ENCODE peak calls at places on chromosome 2, in five cellular contexts. One of them, this sample, is unnamed.

GRCh38 chr2:31398881-31399280 is 15.7 kb downstream of the XDH start:
- DNase-seq in BE2C: no peak
- DNase-seq in gastrocnemius medialis: no peak
- DNase-seq in Calu3: no peak
- DNase-seq in A549: no peak
- DNase-seq in this sample: no peak

GRCh38 chr2:170362895-170363582 is 185.1 kb downstream of the MYO3B start:
- DNase-seq in Calu3: no peak
- DNase-seq in A549: no peak
- DNase-seq in BE2C: no peak
- DNase-seq in gastrocnemius medialis: no peak
- DNase-seq in this sample: no peak

GRCh38 chr2:48715042-48715899 is 40.3 kb downstream of the LHCGR start:
- DNase-seq in BE2C: no peak
- DNase-seq in A549: peak
- DNase-seq in Calu3: peak
- DNase-seq in gastrocnemius medialis: peak
- DNase-seq in this sample: no peak

GRCh38 chr2:39947294-39948015 is 168.4 kb upstream of the THUMPD2 start:
- DNase-seq in gastrocnemius medialis: no peak
- DNase-seq in BE2C: no peak
- DNase-seq in Calu3: no peak
- DNase-seq in A549: no peak
- DNase-seq in this sample: no peak

GRCh38 chr2:147390475-147390874 is 454.4 kb upstream of the ACVR2A start:
- DNase-seq in BE2C: no peak
- DNase-seq in A549: no peak
- DNase-seq in gastrocnemius medialis: no peak
- DNase-seq in Calu3: no peak
- DNase-seq in this sample: no peak

GRCh38 chr2:23037596-23037995 is 347.4 kb upstream of the KLHL29 start:
- DNase-seq in BE2C: peak
- DNase-seq in gastrocnemius medialis: no peak
- DNase-seq in Calu3: no peak
- DNase-seq in A549: no peak
- DNase-seq in this sample: no peak

GRCh38 chr2:229642371-229642770 is 72.0 kb downstream of the DNER start:
- DNase-seq in A549: no peak
- DNase-seq in Calu3: peak
- DNase-seq in BE2C: no peak
- DNase-seq in gastrocnemius medialis: no peak
- DNase-seq in this sample: no peak

GRCh38 chr2:69366-70344 is 23.4 kb upstream of the FAM110C start:
- DNase-seq in A549: peak
- DNase-seq in gastrocnemius medialis: no peak
- DNase-seq in Calu3: peak
- DNase-seq in BE2C: no peak
- DNase-seq in this sample: no peak

GRCh38 chr2:233912799-233913423 is 4.3 kb upstream of the TRPM8 start:
- DNase-seq in A549: peak
- DNase-seq in gastrocnemius medialis: no peak
- DNase-seq in BE2C: no peak
- DNase-seq in Calu3: peak
- DNase-seq in this sample: no peak

GRCh38 chr2:170475878-170476277 is 239.3 kb upstream of the SP5 start:
- DNase-seq in gastrocnemius medialis: no peak
- DNase-seq in BE2C: no peak
- DNase-seq in Calu3: peak
- DNase-seq in A549: no peak
- DNase-seq in this sample: no peak

GRCh38 chr2:239132156-239132709 is 268.6 kb downstream of the HDAC4 start:
- DNase-seq in A549: no peak
- DNase-seq in gastrocnemius medialis: no peak
- DNase-seq in BE2C: no peak
- DNase-seq in Calu3: no peak
- DNase-seq in this sample: no peak

GRCh38 chr2:4745056-4745455 is 947.1 kb upstream of the SOX11 start:
- DNase-seq in gastrocnemius medialis: no peak
- DNase-seq in Calu3: no peak
- DNase-seq in A549: no peak
- DNase-seq in BE2C: no peak
- DNase-seq in this sample: no peak

GRCh38 chr2:201964631-201965206 is 68.9 kb upstream of the FZD7 start:
- DNase-seq in BE2C: no peak
- DNase-seq in Calu3: no peak
- DNase-seq in gastrocnemius medialis: no peak
- DNase-seq in A549: no peak
- DNase-seq in this sample: no peak

GRCh38 chr2:68368657-68369339 is 3.7 kb downstream of the PLEK start:
- DNase-seq in Calu3: no peak
- DNase-seq in A549: peak
- DNase-seq in BE2C: no peak
- DNase-seq in gastrocnemius medialis: no peak
- DNase-seq in this sample: no peak

GRCh38 chr2:241668839-241669238 is 17.8 kb downstream of the DTYMK start:
- DNase-seq in BE2C: no peak
- DNase-seq in Calu3: no peak
- DNase-seq in A549: no peak
- DNase-seq in gastrocnemius medialis: no peak
- DNase-seq in this sample: no peak

GRCh38 chr2:232890896-232891601 is 21.0 kb downstream of the SNORC start:
- DNase-seq in A549: no peak
- DNase-seq in Calu3: peak
- DNase-seq in BE2C: peak
- DNase-seq in gastrocnemius medialis: peak
- DNase-seq in this sample: peak

GRCh38 chr2:98502556-98503335 is 58.1 kb downstream of the INPP4A start:
- DNase-seq in gastrocnemius medialis: no peak
- DNase-seq in A549: no peak
- DNase-seq in BE2C: no peak
- DNase-seq in Calu3: no peak
- DNase-seq in this sample: no peak

GRCh38 chr2:197804049-197804757 is at the start of gene PLCL1:
- DNase-seq in BE2C: peak
- DNase-seq in Calu3: peak
- DNase-seq in gastrocnemius medialis: peak
- DNase-seq in A549: peak
- DNase-seq in this sample: peak

GRCh38 chr2:197803033-197803444 is 1.4 kb upstream of the PLCL1 start:
- DNase-seq in Calu3: peak
- DNase-seq in A549: peak
- DNase-seq in gastrocnemius medialis: no peak
- DNase-seq in BE2C: peak
- DNase-seq in this sample: no peak

GRCh38 chr2:197805598-197806316 is 1.4 kb downstream of the PLCL1 start:
- DNase-seq in A549: no peak
- DNase-seq in gastrocnemius medialis: no peak
- DNase-seq in BE2C: no peak
- DNase-seq in Calu3: no peak
- DNase-seq in this sample: no peak

GRCh38 chr2:197806317-197806633 is 1.9 kb downstream of the PLCL1 start:
- DNase-seq in A549: no peak
- DNase-seq in BE2C: no peak
- DNase-seq in Calu3: no peak
- DNase-seq in gastrocnemius medialis: no peak
- DNase-seq in this sample: no peak

DNA sequence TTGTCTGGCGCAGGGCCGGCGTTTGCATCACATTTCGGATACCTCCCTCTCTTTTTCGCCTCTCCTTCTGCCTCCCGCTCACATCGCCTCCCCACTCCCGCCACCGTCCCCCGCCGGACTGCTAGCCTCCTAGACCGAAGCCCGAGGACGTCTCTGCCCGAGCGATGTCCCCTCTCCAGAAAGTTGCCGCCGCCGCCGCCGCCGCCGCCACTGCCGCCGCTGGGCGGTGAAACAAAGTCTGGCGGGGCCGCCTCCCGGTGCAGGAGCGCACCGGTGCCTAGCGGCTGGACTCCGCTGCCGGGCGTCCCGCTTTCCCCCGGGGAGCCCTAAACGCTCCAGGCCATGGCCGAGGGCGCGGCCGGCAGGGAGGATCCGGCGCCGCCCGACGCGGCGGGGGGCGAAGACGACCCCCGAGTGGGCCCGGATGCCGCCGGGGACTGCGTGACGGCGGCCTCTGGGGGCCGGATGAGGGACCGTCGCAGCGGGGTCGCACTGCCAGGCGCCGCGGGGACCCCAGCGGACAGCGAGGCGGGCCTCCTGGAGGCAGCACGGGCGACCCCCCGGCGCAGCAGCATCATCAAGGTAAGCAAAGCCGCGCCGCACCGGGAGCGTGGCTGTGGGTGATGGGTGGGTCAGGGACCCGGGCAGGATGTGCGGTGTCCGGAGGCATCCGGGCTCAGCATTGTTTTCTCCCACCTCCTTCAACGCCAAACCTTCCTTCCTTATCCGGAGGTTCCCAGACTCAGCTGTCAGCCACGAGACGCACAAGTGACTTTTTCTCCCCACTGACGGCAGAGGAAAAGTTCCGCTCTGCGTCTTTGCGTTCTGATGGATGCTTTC is 585 bp downstream of the PLCL1 start:
- DNase-seq in Calu3: peak
- DNase-seq in gastrocnemius medialis: peak
- DNase-seq in BE2C: peak
- DNase-seq in A549: no peak
- DNase-seq in this sample: peak
- TF ChIP-seq CTCF in Calu3: no peak
- TF ChIP-seq CTCF in gastrocnemius medialis: no peak
- TF ChIP-seq CTCF in BE2C: no peak
- TF ChIP-seq CTCF in A549: no peak
- TF ChIP-seq CTCF in this sample: peak

GRCh38 chr2:217418544-217418943 is 558.7 kb upstream of the TNP1 start:
- DNase-seq in BE2C: no peak
- DNase-seq in Calu3: no peak
- DNase-seq in gastrocnemius medialis: no peak
- DNase-seq in A549: no peak
- DNase-seq in this sample: no peak

GRCh38 chr2:217420868-217421267 is 561.0 kb upstream of the TNP1 start:
- DNase-seq in BE2C: no peak
- DNase-seq in A549: no peak
- DNase-seq in gastrocnemius medialis: no peak
- DNase-seq in Calu3: no peak
- DNase-seq in this sample: no peak

GRCh38 chr2:217418090-217418489 is 558.2 kb upstream of the TNP1 start:
- DNase-seq in Calu3: no peak
- DNase-seq in A549: no peak
- DNase-seq in gastrocnemius medialis: no peak
- DNase-seq in BE2C: no peak
- DNase-seq in this sample: no peak

GRCh38 chr2:217417536-217417935 is 557.7 kb upstream of the TNP1 start:
- DNase-seq in Calu3: no peak
- DNase-seq in A549: no peak
- DNase-seq in gastrocnemius medialis: no peak
- DNase-seq in BE2C: no peak
- DNase-seq in this sample: no peak

DNA sequence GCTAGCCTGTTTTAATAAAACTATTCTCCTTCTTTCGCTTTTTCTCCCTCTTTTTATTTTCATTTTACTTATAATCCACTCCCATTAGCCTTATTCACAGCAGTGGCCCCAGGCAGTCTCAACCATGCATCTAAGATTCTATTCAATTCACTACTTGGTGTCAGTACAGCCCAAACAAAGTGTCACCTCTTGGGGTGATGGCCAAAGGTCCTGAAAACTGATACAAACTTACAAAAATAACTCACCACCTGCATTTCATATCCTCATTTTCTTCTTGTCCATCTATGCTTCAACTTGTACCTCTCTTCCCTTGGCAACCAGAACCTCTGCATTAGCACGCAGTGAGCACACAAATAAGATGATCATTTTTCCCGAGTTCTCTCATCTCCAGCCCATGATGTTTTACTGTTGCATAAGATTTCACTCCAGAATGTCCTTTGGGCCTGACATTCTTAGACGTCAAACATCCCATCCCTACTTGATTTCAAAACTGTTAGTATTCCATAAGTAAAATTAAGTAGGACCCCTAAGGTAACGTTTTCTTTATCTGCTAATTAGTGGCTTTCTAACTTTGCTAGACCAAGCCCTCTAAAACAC is 559.3 kb upstream of the TNP1 start:
- DNase-seq in A549: no peak
- DNase-seq in BE2C: no peak
- DNase-seq in Calu3: no peak
- DNase-seq in gastrocnemius medialis: no peak
- DNase-seq in this sample: no peak
- TF ChIP-seq CTCF in A549: no peak
- TF ChIP-seq CTCF in BE2C: no peak
- TF ChIP-seq CTCF in Calu3: no peak
- TF ChIP-seq CTCF in gastrocnemius medialis: no peak
- TF ChIP-seq CTCF in this sample: no peak

DNA sequence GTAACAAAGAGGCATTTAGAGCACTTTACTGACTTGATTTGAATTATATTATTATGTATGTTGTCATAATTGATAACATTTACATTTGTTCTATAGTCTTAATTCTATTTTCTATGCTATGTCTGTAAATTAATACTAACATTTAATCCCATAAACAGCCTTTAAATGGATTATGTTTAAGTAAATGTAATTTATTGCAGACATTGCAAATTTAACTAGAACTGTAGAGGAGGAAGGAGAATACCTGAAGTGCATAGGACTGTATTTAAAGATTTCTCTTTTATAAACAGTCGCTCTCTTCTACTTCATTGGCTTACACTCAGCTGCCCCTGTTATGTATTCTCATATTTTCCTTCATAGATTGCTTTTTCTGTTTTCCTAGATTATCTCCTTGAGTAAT is 92.4 kb downstream of the SPAG16 start:
- DNase-seq in Calu3: no peak
- DNase-seq in gastrocnemius medialis: no peak
- DNase-seq in A549: no peak
- DNase-seq in BE2C: no peak
- DNase-seq in this sample: no peak
- TF ChIP-seq CTCF in Calu3: no peak
- TF ChIP-seq CTCF in gastrocnemius medialis: no peak
- TF ChIP-seq CTCF in A549: no peak
- TF ChIP-seq CTCF in BE2C: no peak
- TF ChIP-seq CTCF in this sample: no peak

DNA sequence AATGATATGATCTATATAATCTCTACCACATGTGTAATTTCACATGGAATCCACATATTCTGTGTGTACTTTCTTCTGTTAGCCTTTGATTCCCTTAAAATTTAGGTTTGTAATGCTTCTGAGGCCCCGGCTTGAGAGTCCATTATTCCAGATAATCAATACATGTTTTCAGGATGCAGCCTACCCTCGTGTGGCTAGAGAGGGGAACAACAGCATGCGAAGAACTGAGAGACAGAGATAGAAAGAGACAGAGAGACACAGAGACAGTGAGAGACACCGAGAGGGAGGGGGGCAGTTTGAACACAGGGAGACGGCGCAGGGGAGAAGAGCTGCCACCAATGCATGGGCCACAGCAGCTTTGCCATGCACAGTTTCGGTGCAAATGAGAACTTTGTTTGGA is 185.4 kb downstream of the SNTG2 start:
- DNase-seq in A549: no peak
- DNase-seq in gastrocnemius medialis: no peak
- DNase-seq in BE2C: no peak
- DNase-seq in Calu3: no peak
- DNase-seq in this sample: no peak
- TF ChIP-seq CTCF in A549: peak
- TF ChIP-seq CTCF in gastrocnemius medialis: no peak
- TF ChIP-seq CTCF in BE2C: peak
- TF ChIP-seq CTCF in Calu3: no peak
- TF ChIP-seq CTCF in this sample: peak

GRCh38 chr2:95345415-95346235 is 48.5 kb downstream of the KCNIP3 start:
- DNase-seq in BE2C: peak
- DNase-seq in A549: peak
- DNase-seq in gastrocnemius medialis: peak
- DNase-seq in Calu3: peak
- DNase-seq in this sample: no peak
- TF ChIP-seq CTCF in BE2C: peak
- TF ChIP-seq CTCF in A549: peak
- TF ChIP-seq CTCF in gastrocnemius medialis: peak
- TF ChIP-seq CTCF in Calu3: peak
- TF ChIP-seq CTCF in this sample: peak